ENCODE peak calls at places on chromosomes 5 and 9, in seven cellular contexts. C, P, U, T, K, D and X are unnamed samples.

GRCh38 chr9:84397822-84398221 is 57.3 kb upstream of the SLC28A3 start:
- DNase-seq in C (no peak), T (peak; percentile 65), U (peak; percentile 79), K (no peak), D (no peak), P (peak; percentile 57), X (peak; percentile 69)

GRCh38 chr9:68493953-68494541 is 46.6 kb downstream of the TMEM252 start:
- DNase-seq in D (no peak), T (no peak), K (no peak), P (no peak), U (peak; percentile 82), C (no peak), X (no peak)

GRCh38 chr9:555493-555892 is 286.0 kb upstream of the DMRT1 start:
- DNase-seq in C (no peak), D (no peak), U (no peak), K (no peak), P (no peak), T (no peak), X (no peak)

GRCh38 chr5:174951151-174951780 is 226.9 kb downstream of the MSX2 start:
- DNase-seq in T (peak; percentile 84), K (no peak), C (peak; percentile 64), U (peak; percentile 74), P (peak; percentile 72), D (no peak), X (peak; percentile 67)

GRCh38 chr9:92728831-92729734 is 35.5 kb downstream of the BICD2 start:
- DNase-seq in K (no peak), U (peak; percentile 37), T (peak; percentile 63), C (no peak), P (no peak), D (no peak), X (no peak)

GRCh38 chr5:42759456-42759855 is 2.8 kb downstream of the CCDC152 start:
- DNase-seq in U (no peak), P (peak; percentile 38), C (no peak), T (no peak), K (no peak), D (no peak), X (peak; percentile 7)

GRCh38 chr5:39501403-39501802 is 76.6 kb upstream of the DAB2 start:
- DNase-seq in K (peak; percentile 81), C (no peak), U (peak; percentile 92), T (peak; percentile 52), P (peak; percentile 81), D (peak; percentile 52), X (peak; percentile 76)

GRCh38 chr5:112555197-112555596 is 136.1 kb upstream of the EPB41L4A start:
- DNase-seq in U (no peak), P (no peak), T (no peak), C (no peak), D (no peak), K (no peak), X (no peak)

GRCh38 chr5:43409809-43410271 is 2.4 kb downstream of the CCL28 start:
- DNase-seq in P (no peak), C (no peak), D (no peak), U (no peak), T (no peak), K (no peak), X (no peak)

GRCh38 chr9:119283118-119283794 is 86.0 kb downstream of the BRINP1 start:
- DNase-seq in T (no peak), D (peak; percentile 15), U (no peak), P (no peak), C (no peak), K (no peak), X (peak; percentile 41)

GRCh38 chr5:14220642-14221041 is 77.5 kb downstream of the TRIO start:
- DNase-seq in P (no peak), T (no peak), U (no peak), C (no peak), D (no peak), K (no peak), X (no peak)

GRCh38 chr5:147036691-147037245 is 158.2 kb upstream of the PPP2R2B start:
- DNase-seq in C (no peak), U (no peak), P (no peak), T (no peak), K (no peak), D (no peak), X (peak; percentile 1)

GRCh38 chr9:113477058-113477457 is 13.5 kb downstream of the RGS3 start:
- DNase-seq in T (no peak), U (no peak), D (no peak), C (no peak), P (no peak), K (no peak), X (no peak)

GRCh38 chr9:131426545-131426944 is 32.7 kb downstream of the PRRC2B start:
- DNase-seq in K (no peak), T (no peak), C (no peak), D (no peak), U (no peak), P (no peak), X (no peak)

GRCh38 chr5:141641634-141642278 is 5.0 kb downstream of the RELL2 start:
- DNase-seq in K (no peak), T (peak; percentile 70), U (peak; percentile 79), P (peak; percentile 69), D (no peak), C (no peak), X (peak; percentile 84)

GRCh38 chr9:71094708-71095251 is 26.6 kb downstream of the TRPM3 start:
- DNase-seq in T (no peak), D (no peak), P (no peak), C (no peak), K (no peak), U (no peak), X (no peak)

GRCh38 chr9:15308511-15308910 is 1.5 kb upstream of the TTC39B start:
- DNase-seq in K (no peak), C (no peak), T (no peak), D (no peak), U (peak; percentile 91), P (peak; percentile 73), X (peak; percentile 86)

GRCh38 chr5:2751592-2752021 is at the start of gene IRX2:
- DNase-seq in K (no peak), P (peak; percentile 82), D (peak; percentile 79), C (no peak), U (peak; percentile 98), T (peak; percentile 83), X (peak; percentile 57)

GRCh38 chr9:33878691-33879366 is 61.9 kb downstream of the UBE2R2 start:
- DNase-seq in D (no peak), C (no peak), U (no peak), K (no peak), P (no peak), T (no peak), X (no peak)

GRCh38 chr9:129156163-129156562 is 21.9 kb downstream of the IER5L start:
- DNase-seq in P (no peak), C (no peak), U (no peak), T (no peak), K (no peak), D (no peak), X (no peak)

GRCh38 chr5:57825026-57825683 is 342.5 kb upstream of the ACTBL2 start:
- DNase-seq in C (no peak), U (peak; percentile 93), K (no peak), D (no peak), P (peak; percentile 57), T (peak; percentile 51), X (peak; percentile 87)

GRCh38 chr5:178982941-178983340 is 12.2 kb downstream of the GRM6 start:
- DNase-seq in U (no peak), P (no peak), T (no peak), D (no peak), C (no peak), K (no peak), X (no peak)

GRCh38 chr9:97860451-97861147 is 7.6 kb downstream of the FOXE1 start:
- DNase-seq in C (no peak), K (no peak), P (no peak), T (no peak), D (no peak), U (no peak), X (no peak)

GRCh38 chr9:121674952-121675351 is 23.5 kb downstream of the DAB2IP start:
- DNase-seq in U (peak; percentile 82), P (no peak), D (no peak), C (no peak), T (peak; percentile 66), K (no peak), X (peak; percentile 43)

GRCh38 chr9:96193356-96193755 is 108.6 kb downstream of the HSD17B3 start:
- DNase-seq in T (no peak), P (no peak), K (no peak), D (no peak), U (no peak), C (no peak), X (no peak)

GRCh38 chr9:13770956-13771355 is 491.5 kb upstream of the MPDZ start:
- DNase-seq in C (no peak), D (no peak), K (no peak), P (no peak), T (no peak), U (no peak), X (no peak)

GRCh38 chr5:14054965-14055963 is 87.9 kb upstream of the TRIO start:
- DNase-seq in K (no peak), P (no peak), T (no peak), D (no peak), U (peak; percentile 78), C (no peak), X (peak; percentile 46)

GRCh38 chr9:129336601-129337286 is 158.7 kb upstream of the IER5L start:
- DNase-seq in K (no peak), C (peak; percentile 25), P (peak; percentile 69), T (no peak), U (peak; percentile 83), D (no peak), X (peak; percentile 69)

GRCh38 chr5:126998895-126999570 is 31.3 kb downstream of the MARCHF3 start:
- DNase-seq in K (no peak), D (no peak), U (no peak), P (no peak), C (no peak), T (no peak), X (no peak)

GRCh38 chr5:38831909-38832308 is 13.9 kb upstream of the OSMR start:
- DNase-seq in C (peak; percentile 16), D (no peak), U (peak; percentile 60), P (peak; percentile 70), T (no peak), K (no peak), X (peak; percentile 75)

GRCh38 chr9:134065720-134066419 is 2.0 kb downstream of the BRD3 start:
- DNase-seq in U (peak; percentile 73), T (peak; percentile 87), P (peak; percentile 45), C (peak; percentile 82), D (no peak), K (no peak), X (peak; percentile 82)

GRCh38 chr5:128349044-128349629 is 188.9 kb downstream of the FBN2 start:
- DNase-seq in T (no peak), D (no peak), P (no peak), U (peak; percentile 14), K (no peak), C (no peak), X (peak; percentile 48)

GRCh38 chr5:82164957-82165698 is 113.0 kb downstream of the RPS23 start:
- DNase-seq in D (peak; percentile 15), C (no peak), U (peak; percentile 62), K (no peak), P (peak; percentile 72), T (no peak), X (peak; percentile 84)